ENCODE peak calls at places on chromosomes 16 and 17, in six cellular contexts. D is amniotic epithelial cell, K is hippocampal formation, M is H1, J is EH, T is adipocyte. L is an unnamed sample.

GRCh38 chr16:5639531-5639930 is 541.9 kb upstream of the EEF2KMT start:
- DNase-seq in D (no peak), K (no peak), M (no peak), J (no peak), T (no peak), L (no peak)

GRCh38 chr17:80424878-80425765 is 10.2 kb downstream of the ENDOV start:
- DNase-seq in D (no peak), K (no peak), M (peak; percentile 42), J (no peak), T (no peak), L (no peak)

GRCh38 chr17:78548725-78549124 is 28.5 kb downstream of the DNAH17 start:
- DNase-seq in D (no peak), K (no peak), M (no peak), J (no peak), T (no peak), L (no peak)

GRCh38 chr17:74192950-74193781 is 10.3 kb upstream of the RPL38 start:
- DNase-seq in D (no peak), K (no peak), M (no peak), J (no peak), T (no peak), L (peak; percentile 43)

GRCh38 chr17:27087935-27088766 is 205.8 kb upstream of the WSB1 start:
- DNase-seq in D (no peak), K (no peak), M (no peak), J (no peak), T (no peak), L (no peak)

GRCh38 chr16:22337849-22338248 is 36.6 kb downstream of the CDR2 start:
- DNase-seq in D (no peak), K (no peak), M (no peak), J (no peak), T (no peak), L (no peak)

GRCh38 chr17:61009619-61010018 is 332.0 kb downstream of the BCAS3 start:
- DNase-seq in D (peak; percentile 48), K (no peak), M (no peak), J (peak; percentile 21), T (peak; percentile 39), L (no peak)

GRCh38 chr16:3825940-3826339 is 54.6 kb downstream of the CREBBP start:
- DNase-seq in D (no peak), K (no peak), M (no peak), J (no peak), T (no peak), L (no peak)

L was measured in stomach.